ENCODE peak calls at places on chromosomes 2 and 18, in five cellular contexts. X is ovary; O is fibroblast of lung; B is naive thymus-derived CD4-positive, alpha-beta T cell; A is aorta. I is an unnamed sample.

GRCh38 chr2:240956935-240957655 is 41.3 kb upstream of the SNED1 start:
- DNase-seq in X (peak), O (no peak), B (no peak), A (no peak), I (no peak)

GRCh38 chr2:144516417-144516980 is 3.4 kb downstream of the ZEB2 start:
- DNase-seq in X (peak), O (peak), B (no peak), A (peak), I (no peak)

GRCh38 chr2:150587547-150588209 is 100.2 kb upstream of the RND3 start:
- DNase-seq in X (no peak), O (peak), B (no peak), A (no peak), I (no peak)

GRCh38 chr2:46058140-46058539 is 239.1 kb upstream of the EPAS1 start:
- DNase-seq in X (no peak), O (no peak), B (no peak), A (no peak), I (no peak)

GRCh38 chr2:176145085-176145969 is 6.0 kb upstream of the HOXD4 start:
- DNase-seq in X (no peak), O (no peak), B (no peak), A (no peak), I (no peak)

GRCh38 chr2:54341656-54342055 is 85.6 kb upstream of the TSPYL6 start:
- DNase-seq in X (no peak), O (no peak), B (no peak), A (no peak), I (no peak)

GRCh38 chr2:23523651-23524260 is 138.8 kb downstream of the KLHL29 start:
- DNase-seq in X (peak), O (peak), B (no peak), A (peak), I (no peak)

GRCh38 chr2:38461470-38461869 is 84.4 kb upstream of the ATL2 start:
- DNase-seq in X (no peak), O (no peak), B (no peak), A (no peak), I (no peak)

GRCh38 chr18:59268722-59269562 is 4.3 kb downstream of the RAX start:
- DNase-seq in X (no peak), O (no peak), B (no peak), A (no peak), I (no peak)

GRCh38 chr18:68797901-68798300 is at the start of gene CCDC102B:
- DNase-seq in X (no peak), O (peak), B (no peak), A (no peak), I (peak)

GRCh38 chr2:169693344-169693743 is 861 bp downstream of the CFAP210 start:
- DNase-seq in X (no peak), O (no peak), B (no peak), A (no peak), I (no peak)

GRCh38 chr2:86002375-86002774 is 103.3 kb downstream of the POLR1A start:
- DNase-seq in X (no peak), O (no peak), B (no peak), A (peak), I (no peak)

GRCh38 chr18:22250591-22250996 is 81.2 kb downstream of the GATA6 start:
- DNase-seq in X (no peak), O (peak), B (no peak), A (no peak), I (no peak)

GRCh38 chr2:3465328-3465727 is 54.0 kb downstream of the ADI1 start:
- DNase-seq in X (no peak), O (peak), B (no peak), A (no peak), I (no peak)

GRCh38 chr18:32391126-32391525 is 79.6 kb downstream of the GAREM1 start:
- DNase-seq in X (no peak), O (no peak), B (no peak), A (no peak), I (no peak)

GRCh38 chr2:209525834-209526281 is 102.0 kb downstream of the MAP2 start:
- DNase-seq in X (no peak), O (peak), B (no peak), A (no peak), I (peak)

GRCh38 chr2:20621366-20622295 is 29.3 kb downstream of the HS1BP3 start:
- DNase-seq in X (no peak), O (no peak), B (no peak), A (peak), I (no peak)

GRCh38 chr2:172434821-172435607 is 7.6 kb downstream of the ITGA6 start:
- DNase-seq in X (no peak), O (peak), B (peak), A (no peak), I (no peak)

GRCh38 chr18:55275042-55275897 is 312.7 kb downstream of the TCF4 start:
- DNase-seq in X (no peak), O (peak), B (no peak), A (peak), I (peak)

GRCh38 chr18:65955747-65956146 is 204.9 kb downstream of the CDH7 start:
- DNase-seq in X (no peak), O (no peak), B (no peak), A (no peak), I (no peak)

GRCh38 chr2:30149976-30150375 is 3.2 kb downstream of the YPEL5 start:
- DNase-seq in X (no peak), O (no peak), B (no peak), A (no peak), I (no peak)

GRCh38 chr2:88903744-88904353 is 212.4 kb downstream of the RPIA start:
- DNase-seq in X (no peak), O (peak), B (no peak), A (no peak), I (no peak)

GRCh38 chr18:2884706-2885285 is 38.0 kb downstream of the EMILIN2 start:
- DNase-seq in X (no peak), O (no peak), B (no peak), A (no peak), I (no peak)

GRCh38 chr2:45390856-45391255 is 220.2 kb downstream of the SRBD1 start:
- DNase-seq in X (no peak), O (no peak), B (no peak), A (no peak), I (no peak)

GRCh38 chr2:71101656-71102055 is 28.4 kb downstream of the MCEE start:
- DNase-seq in X (no peak), O (peak), B (no peak), A (no peak), I (peak)

GRCh38 chr18:48007955-48008701 is 77.7 kb upstream of the SMAD2 start:
- DNase-seq in X (peak), O (peak), B (peak), A (peak), I (no peak)

GRCh38 chr18:62846334-62846733 is 131.0 kb downstream of the PHLPP1 start:
- DNase-seq in X (no peak), O (no peak), B (no peak), A (no peak), I (no peak)

GRCh38 chr2:69012310-69013122 is 463 bp upstream of the ANTXR1 start:
- DNase-seq in X (peak), O (peak), B (no peak), A (peak), I (peak)

GRCh38 chr2:30847329-30847728 is 40.1 kb upstream of the CAPN13 start:
- DNase-seq in X (no peak), O (no peak), B (no peak), A (no peak), I (no peak)

GRCh38 chr18:59311631-59312030 is 6.8 kb downstream of the CPLX4 start:
- DNase-seq in X (no peak), O (peak), B (no peak), A (no peak), I (no peak)

GRCh38 chr2:230687498-230687897 is 25.1 kb upstream of the CAB39 start:
- DNase-seq in X (no peak), O (peak), B (no peak), A (no peak), I (no peak)

GRCh38 chr2:128384956-128385355 is 66.3 kb upstream of the HS6ST1 start:
- DNase-seq in X (peak), O (no peak), B (no peak), A (no peak), I (no peak)

GRCh38 chr2:18740428-18740827 is 151.1 kb upstream of the NT5C1B start:
- DNase-seq in X (no peak), O (peak), B (no peak), A (peak), I (no peak)

GRCh38 chr18:9017170-9017899 is 85.2 kb upstream of the NDUFV2 start:
- DNase-seq in X (peak), O (peak), B (no peak), A (peak), I (peak)

GRCh38 chr2:162152147-162152546 is at the start of gene GCG:
- DNase-seq in X (no peak), O (no peak), B (no peak), A (no peak), I (no peak)

GRCh38 chr18:21703241-21703820 is 1.2 kb downstream of the ABHD3 start:
- DNase-seq in X (no peak), O (peak), B (no peak), A (no peak), I (no peak)

GRCh38 chr2:60958800-60959199 is 58.7 kb upstream of the PEX13 start:
- DNase-seq in X (no peak), O (peak), B (no peak), A (no peak), I (peak)

GRCh38 chr2:187435078-187435477 is 13.0 kb downstream of the CALCRL start:
- DNase-seq in X (no peak), O (no peak), B (no peak), A (no peak), I (no peak)
- H3K27ac ChIP-seq in X (no peak), O (no peak), B (no peak), A (no peak), I (no peak)

DNA sequence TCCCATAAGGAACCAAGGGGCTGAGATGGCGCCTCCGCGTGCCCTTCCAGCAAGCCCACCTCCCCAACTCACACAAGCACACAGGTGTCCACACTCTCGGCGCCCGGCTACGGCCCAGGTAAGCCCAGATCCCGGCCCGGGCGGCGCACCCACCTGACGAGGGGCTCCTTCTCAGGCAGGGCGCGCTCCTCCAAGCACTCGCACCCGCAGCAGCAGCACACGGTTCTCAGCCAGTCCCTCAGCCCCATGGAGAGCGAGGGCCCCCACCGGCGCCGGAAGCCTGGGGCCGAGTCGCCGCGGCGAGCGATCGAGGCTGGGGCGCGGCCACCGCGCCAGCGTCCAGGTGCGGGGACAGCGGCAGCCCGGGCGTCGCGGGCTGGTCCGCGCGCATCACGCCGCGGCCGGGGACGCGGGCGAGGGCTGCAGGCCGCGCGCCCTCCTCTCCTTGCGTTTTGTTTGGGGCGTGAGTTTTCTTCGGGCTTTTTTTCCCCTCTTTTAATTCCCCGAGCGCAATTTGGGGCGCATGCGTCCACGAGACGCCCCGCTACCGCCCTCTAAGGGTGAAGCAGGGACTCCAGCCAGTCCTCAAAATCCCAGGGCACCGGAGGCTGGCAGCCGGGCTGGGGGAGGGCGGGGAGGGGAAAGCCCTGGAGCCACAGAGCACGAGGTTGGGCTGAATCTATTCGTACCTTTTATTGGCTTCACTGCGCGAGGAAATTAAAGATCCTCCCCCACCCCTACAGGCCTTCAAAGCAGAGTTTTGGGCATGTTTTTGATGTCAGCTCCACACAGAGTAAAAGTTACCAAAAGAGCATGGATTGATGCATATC is at the start of gene MREG:
- DNase-seq in X (peak), O (peak), B (peak), A (peak), I (peak)
- H3K27ac ChIP-seq in X (peak), O (no peak), B (peak), A (no peak), I (peak)

DNA sequence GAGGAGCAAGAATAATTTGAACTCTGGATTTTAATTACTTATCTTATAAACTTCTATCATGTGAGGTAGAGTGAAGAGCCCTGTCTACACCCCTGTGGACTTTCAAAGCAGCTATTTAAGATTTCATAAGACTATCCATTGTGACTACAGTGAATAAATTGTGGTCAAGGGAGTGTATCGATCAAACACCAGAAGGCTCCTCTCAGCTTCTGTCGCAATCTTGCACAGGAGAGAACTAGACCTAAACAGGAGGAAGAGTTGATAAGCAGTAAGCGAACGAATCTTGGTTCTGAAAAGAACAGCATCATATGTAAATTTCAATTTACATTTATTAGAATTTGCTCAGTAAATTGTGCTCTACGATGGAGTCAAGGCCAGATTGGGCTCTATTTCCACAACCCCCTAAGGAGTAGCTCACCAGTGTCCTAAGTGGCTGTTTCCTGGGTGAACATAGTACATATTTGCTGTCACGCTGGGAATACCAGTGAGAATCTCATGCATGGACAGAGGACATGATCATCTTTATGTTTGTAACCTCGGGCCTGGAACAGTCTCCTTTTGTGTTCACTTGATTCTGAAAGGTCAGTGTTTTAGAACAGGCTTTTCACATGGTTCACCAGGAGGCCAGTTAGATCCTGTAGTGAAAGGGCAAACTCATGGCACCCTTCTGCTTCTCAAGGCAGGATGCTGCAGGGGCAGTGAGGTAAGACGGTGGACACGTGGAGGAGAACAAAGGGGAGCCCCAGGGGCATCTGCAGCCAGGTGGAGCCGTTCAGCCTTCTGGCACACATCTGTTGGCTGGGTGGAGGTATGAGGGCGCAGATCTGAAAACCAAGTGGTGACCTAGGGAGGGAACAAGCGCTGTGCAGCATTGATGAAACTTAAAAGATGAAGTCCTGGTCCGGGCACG is 33.3 kb downstream of the NPAS2 start:
- DNase-seq in X (no peak), O (no peak), B (no peak), A (no peak), I (no peak)
- H3K27ac ChIP-seq in X (no peak), O (no peak), B (no peak), A (no peak), I (no peak)

GRCh38 chr2:58109481-58109880 is 62.9 kb downstream of the VRK2 start:
- DNase-seq in X (no peak), O (no peak), B (no peak), A (no peak), I (no peak)
- H3K27ac ChIP-seq in X (no peak), O (no peak), B (no peak), A (no peak), I (no peak)

GRCh38 chr2:190469770-190470169 is 61.6 kb downstream of the MFSD6 start:
- DNase-seq in X (peak), O (peak), B (no peak), A (no peak), I (no peak)

GRCh38 chr2:190466819-190467444 is 58.8 kb downstream of the MFSD6 start:
- DNase-seq in X (no peak), O (peak), B (no peak), A (no peak), I (no peak)

GRCh38 chr2:190468814-190469569 is 60.8 kb downstream of the MFSD6 start:
- DNase-seq in X (peak), O (peak), B (no peak), A (peak), I (peak)

GRCh38 chr2:190467575-190468083 is 59.5 kb downstream of the MFSD6 start:
- DNase-seq in X (peak), O (peak), B (no peak), A (peak), I (no peak)

GRCh38 chr2:190470256-190470826 is 62.2 kb downstream of the MFSD6 start:
- DNase-seq in X (no peak), O (no peak), B (no peak), A (no peak), I (no peak)
- H3K27ac ChIP-seq in X (no peak), O (no peak), B (no peak), A (no peak), I (no peak)

DNA sequence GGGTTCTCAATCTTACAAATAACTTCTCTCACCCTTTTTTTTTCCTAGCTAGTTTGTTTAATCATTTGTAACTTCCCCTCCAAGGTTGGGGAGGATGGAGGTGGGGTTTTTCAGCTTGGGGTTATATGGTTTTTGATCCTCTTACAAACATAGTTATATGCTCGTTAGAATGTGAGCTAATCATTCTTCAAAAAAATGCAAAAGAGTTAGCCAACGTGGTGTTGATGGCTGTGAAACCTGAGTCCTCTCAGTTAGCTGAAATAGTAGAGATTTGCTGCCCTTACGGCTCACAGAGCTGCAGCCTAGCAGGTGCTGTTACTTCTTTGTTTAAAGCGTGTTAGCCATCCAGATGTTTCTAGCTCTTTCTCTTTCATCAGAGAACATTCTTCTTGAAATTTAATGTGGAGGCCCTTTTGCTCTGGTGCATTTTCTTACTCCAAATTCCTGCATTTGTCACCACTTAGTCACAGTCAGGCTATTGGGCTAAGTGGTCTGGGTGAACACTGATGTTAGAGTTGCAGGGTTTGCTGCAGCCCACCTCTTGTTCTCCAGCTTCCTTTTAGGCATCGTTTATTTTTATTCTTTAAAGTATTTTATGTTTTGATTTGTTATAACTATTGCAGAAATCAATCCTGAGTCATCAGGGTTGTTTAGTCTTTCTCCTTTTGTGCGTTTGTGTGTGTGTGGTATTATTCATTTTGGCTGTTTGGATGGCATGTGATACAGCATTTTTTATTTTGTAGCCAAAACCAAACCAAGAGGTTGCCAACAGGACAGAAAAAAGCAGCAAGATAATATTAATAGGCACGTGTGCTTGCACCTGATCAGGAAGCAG is 41.1 kb downstream of the LIMS1 start:
- DNase-seq in X (no peak), O (peak), B (no peak), A (no peak), I (peak)
- H3K27ac ChIP-seq in X (no peak), O (peak), B (no peak), A (no peak), I (peak)

GRCh38 chr18:50578030-50578429 is 18.1 kb downstream of the MAPK4 start:
- DNase-seq in X (no peak), O (no peak), B (no peak), A (no peak), I (no peak)

GRCh38 chr18:50578651-50579050 is 18.8 kb downstream of the MAPK4 start:
- DNase-seq in X (no peak), O (no peak), B (no peak), A (no peak), I (no peak)

GRCh38 chr18:50582500-50582899 is 22.6 kb downstream of the MAPK4 start:
- DNase-seq in X (no peak), O (no peak), B (no peak), A (no peak), I (no peak)

GRCh38 chr18:50579061-50579774 is 19.3 kb downstream of the MAPK4 start:
- DNase-seq in X (no peak), O (no peak), B (no peak), A (no peak), I (no peak)

GRCh38 chr18:50581517-50581916 is 21.6 kb downstream of the MAPK4 start:
- DNase-seq in X (no peak), O (no peak), B (no peak), A (no peak), I (no peak)
- H3K27ac ChIP-seq in X (no peak), O (no peak), B (no peak), A (no peak), I (no peak)

I was measured in AG04450.